ENCODE peak calls at places on chromosomes 13 and 19, in nine cellular contexts. G is upper lobe of left lung, F is HepG2, O is suprapubic skin, H is K562, Z is sigmoid colon, U is transverse colon, K is GM12878, E is H1. Y is an unnamed sample.

GRCh38 chr13:114269281-114269770 is 12.1 kb upstream of the UPF3A start:
- DNase-seq in G (no peak), F (no peak), O (no peak), H (no peak), Z (no peak), U (no peak), K (no peak), E (no peak), Y (no peak)

GRCh38 chr19:47778954-47779351 is 450 bp downstream of the SELENOW start:
- DNase-seq in G (peak), F (no peak), O (no peak), H (peak), Z (peak), U (peak), K (no peak), E (no peak), Y (no peak)

GRCh38 chr19:7177926-7178325 is 108.4 kb downstream of the ZNF557 start:
- DNase-seq in G (no peak), F (no peak), O (no peak), H (no peak), Z (peak), U (no peak), K (no peak), E (no peak), Y (no peak)

GRCh38 chr13:81295177-81295576 is 954.3 kb upstream of the SPRY2 start:
- DNase-seq in G (no peak), F (no peak), O (no peak), H (no peak), Z (no peak), U (no peak), K (no peak), E (no peak), Y (no peak)

GRCh38 chr13:42068886-42069285 is 20.4 kb downstream of the DGKH start:
- DNase-seq in G (no peak), F (no peak), O (no peak), H (no peak), Z (no peak), U (no peak), K (no peak), E (no peak), Y (no peak)

GRCh38 chr19:27676877-27677276 is 1536.1 kb downstream of the UQCRFS1 start:
- DNase-seq in G (no peak), F (no peak), O (peak), H (no peak), Z (no peak), U (no peak), K (no peak), E (no peak), Y (no peak)

GRCh38 chr13:99304541-99304940 is 2.7 kb downstream of the GPR183 start:
- DNase-seq in G (no peak), F (no peak), O (no peak), H (no peak), Z (no peak), U (no peak), K (no peak), E (no peak), Y (no peak)

GRCh38 chr13:102504002-102504401 is 92.8 kb upstream of the TPP2 start:
- DNase-seq in G (no peak), F (no peak), O (no peak), H (no peak), Z (no peak), U (no peak), K (no peak), E (no peak), Y (no peak)

GRCh38 chr13:105030851-105031250 is 1504.6 kb downstream of the EFNB2 start:
- DNase-seq in G (no peak), F (no peak), O (no peak), H (no peak), Z (no peak), U (no peak), K (no peak), E (no peak), Y (no peak)
- TF ChIP-seq POLR2AphosphoS5 in G (no peak), F (no peak), O (no peak), H (no peak), Z (no peak), U (no peak), K (no peak), E (no peak), Y (no peak)

DNA sequence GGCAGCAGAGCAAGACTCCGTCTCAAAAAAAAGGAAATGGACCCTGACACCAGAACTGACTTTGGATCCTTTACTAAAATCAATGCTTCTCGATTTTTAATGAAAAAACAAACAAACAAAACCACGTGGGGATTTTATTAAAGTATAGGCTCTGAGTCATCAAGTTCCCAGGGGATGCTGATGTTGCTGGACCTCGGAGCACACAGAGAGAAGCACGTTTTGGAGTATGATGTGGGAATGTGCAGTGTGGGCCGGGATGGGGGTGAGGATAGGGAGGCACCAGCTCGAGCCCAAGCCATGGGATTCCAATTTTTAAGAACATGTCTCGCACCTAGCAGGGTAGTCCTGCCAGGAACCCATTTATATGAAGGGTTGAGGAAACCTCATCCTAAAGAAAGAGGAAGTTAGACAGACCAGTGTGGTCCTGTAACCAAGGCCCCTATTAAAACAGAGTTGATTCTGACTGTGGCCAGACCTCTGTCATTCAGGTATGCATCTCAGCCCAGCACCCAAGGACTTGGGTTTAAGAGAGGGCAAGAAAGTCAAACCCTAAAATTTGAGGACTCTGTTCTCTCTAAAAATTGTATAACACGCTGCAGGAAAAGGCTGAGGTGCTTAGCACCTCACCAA is 6.4 kb downstream of the FLT1 start:
- DNase-seq in G (no peak), F (no peak), O (no peak), H (no peak), Z (no peak), U (no peak), K (no peak), E (no peak), Y (no peak)
- TF ChIP-seq EP300 in G (no peak), F (no peak), O (no peak), H (no peak), Z (no peak), U (no peak), K (no peak), E (no peak), Y (no peak)

DNA sequence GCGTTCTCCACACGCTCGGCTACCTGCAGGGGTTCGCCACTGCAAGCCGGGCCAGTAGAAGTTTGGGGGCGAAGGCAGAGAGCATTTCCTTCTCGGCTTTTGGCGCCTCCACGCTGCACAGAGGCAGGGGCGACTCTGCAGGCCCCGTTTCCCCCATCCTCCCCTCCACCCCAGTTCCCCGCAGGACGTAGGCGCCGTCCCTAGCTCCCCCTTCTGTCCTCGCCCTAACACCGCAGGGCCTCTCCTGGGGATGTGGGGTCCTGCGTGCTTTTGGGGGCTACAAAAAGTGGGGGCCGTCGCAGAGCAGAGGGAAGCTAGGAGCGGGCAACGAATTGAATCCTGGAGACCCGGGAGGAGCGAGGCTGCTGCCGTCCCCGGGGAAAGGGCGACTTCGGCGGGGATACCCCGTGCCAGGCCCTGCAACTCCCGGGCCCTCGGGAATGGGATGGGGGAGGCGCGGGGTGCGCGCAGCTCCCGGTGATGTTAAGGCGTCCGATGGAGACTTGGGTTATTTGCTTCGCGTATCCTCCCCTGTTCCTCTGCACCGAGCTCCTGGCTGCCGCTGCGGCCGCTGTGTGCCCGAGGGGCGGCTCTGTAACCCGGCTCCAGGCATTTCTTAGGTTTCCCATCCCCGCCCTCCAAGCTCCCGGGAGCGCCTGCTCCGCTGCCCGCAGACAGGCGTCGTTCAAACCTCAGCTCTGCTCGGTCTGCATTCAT is 255.9 kb upstream of the SOX21 start:
- DNase-seq in G (no peak), F (no peak), O (no peak), H (no peak), Z (no peak), U (no peak), K (no peak), E (peak), Y (no peak)
- TF ChIP-seq CTCF in G (no peak), F (no peak), O (no peak), H (no peak), Z (no peak), U (no peak), K (no peak), E (peak), Y (no peak)

DNA sequence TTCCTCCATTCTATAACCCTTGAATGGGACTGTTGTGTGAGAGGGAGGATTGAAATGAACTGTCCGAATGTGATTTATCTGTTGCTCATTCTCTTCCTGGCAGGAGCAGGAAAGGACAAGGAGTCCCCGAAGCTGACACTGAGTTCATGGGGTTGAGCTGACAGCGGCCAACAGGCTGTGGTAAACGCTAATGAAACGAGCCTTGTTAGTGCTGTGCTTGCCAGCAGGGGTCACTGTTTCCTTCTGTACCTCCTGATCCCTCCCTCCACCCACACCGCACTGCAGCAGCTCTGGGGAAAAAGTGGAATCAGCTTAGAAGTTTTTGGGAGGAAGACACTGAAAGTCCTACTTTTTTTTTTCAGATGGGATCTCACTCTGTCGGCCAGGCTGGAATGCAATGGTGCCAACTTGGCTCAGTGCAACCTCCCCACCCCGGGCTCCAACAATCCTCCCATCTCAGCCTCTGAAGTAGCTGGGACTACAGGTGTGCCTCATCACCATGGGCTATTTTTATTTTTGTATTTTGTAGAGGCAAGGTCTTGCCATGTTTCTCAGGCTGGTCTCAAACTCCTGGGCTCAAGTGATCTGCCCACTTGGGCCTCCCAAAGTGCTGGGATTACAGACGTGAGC is 6.7 kb upstream of the ZNF761 start:
- DNase-seq in G (peak), F (peak), O (peak), H (peak), Z (peak), U (peak), K (peak), E (peak), Y (peak)
- TF ChIP-seq POLR2AphosphoS5 in G (peak), F (no peak), O (no peak), H (no peak), Z (peak), U (no peak), K (no peak), E (no peak), Y (peak)

GRCh38 chr19:31338069-31338767 is 11.0 kb downstream of the TSHZ3 start:
- DNase-seq in G (no peak), F (peak), O (no peak), H (peak), Z (peak), U (peak), K (no peak), E (peak), Y (no peak)
- TF ChIP-seq EP300 in G (no peak), F (no peak), O (no peak), H (no peak), Z (no peak), U (no peak), K (no peak), E (no peak), Y (no peak)

GRCh38 chr13:24540236-24541126 is 27.9 kb upstream of the PARP4 start:
- DNase-seq in G (no peak), F (peak), O (no peak), H (peak), Z (no peak), U (no peak), K (no peak), E (peak), Y (no peak)
- TF ChIP-seq CTCF in G (no peak), F (peak), O (no peak), H (peak), Z (no peak), U (no peak), K (peak), E (peak), Y (no peak)

GRCh38 chr19:53980553-53981407 is 10.7 kb upstream of the CACNG6 start:
- DNase-seq in G (no peak), F (peak), O (no peak), H (no peak), Z (no peak), U (no peak), K (no peak), E (peak), Y (no peak)
- TF ChIP-seq POLR2AphosphoS5 in G (no peak), F (no peak), O (no peak), H (no peak), Z (no peak), U (no peak), K (no peak), E (no peak), Y (no peak)